ENCODE peak calls at places on chromosome 9, in four cellular contexts. K is HCT116, F is HepG2, W is K562. P is an unnamed sample.
A peak's percentile ranks its signal among the peaks of the same experiment; 100 is the strongest.

GRCh38 chr9:29449294-29449693 is 1876.0 kb upstream of the C9orf72 start:
- DNase-seq in K (no peak), F (no peak), W (no peak), P (no peak)

GRCh38 chr9:27154923-27155322 is 45.9 kb downstream of the TEK start:
- DNase-seq in K (no peak), F (no peak), W (no peak), P (no peak)

GRCh38 chr9:3929345-3930150 is 370.3 kb downstream of the GLIS3 start:
- DNase-seq in K (no peak), F (no peak), W (no peak), P (no peak)

GRCh38 chr9:129868033-129868395 is 32.8 kb downstream of the USP20 start:
- DNase-seq in K (no peak), F (no peak), W (no peak), P (no peak)

GRCh38 chr9:80012557-80013330 is 441.0 kb downstream of the TLE4 start:
- DNase-seq in K (no peak), F (no peak), W (no peak), P (no peak)

GRCh38 chr9:17018001-17018491 is 116.8 kb upstream of the CNTLN start:
- DNase-seq in K (no peak), F (no peak), W (no peak), P (no peak)

GRCh38 chr9:126781717-126782388 is 23.0 kb upstream of the ZBTB43 start:
- DNase-seq in K (peak; percentile 68), F (peak; percentile 63), W (peak; percentile 93), P (peak; percentile 89)

GRCh38 chr9:272251-273213 is 57.9 kb downstream of the DOCK8 start:
- DNase-seq in K (no peak), F (no peak), W (peak; percentile 26), P (no peak)

GRCh38 chr9:6896562-6896961 is 138.8 kb downstream of the KDM4C start:
- DNase-seq in K (no peak), F (peak; percentile 78), W (peak; percentile 57), P (no peak)

GRCh38 chr9:33721674-33722358 is 73.5 kb upstream of the PRSS3 start:
- DNase-seq in K (peak; percentile 81), F (peak; percentile 67), W (peak; percentile 56), P (peak; percentile 86)

GRCh38 chr9:126939821-126940221 is 25.2 kb downstream of the RALGPS1 start:
- DNase-seq in K (no peak), F (peak; percentile 84), W (peak; percentile 18), P (no peak)

GRCh38 chr9:4315582-4316215 is 15.8 kb upstream of the GLIS3 start:
- DNase-seq in K (peak; percentile 71), F (peak; percentile 43), W (peak; percentile 53), P (peak; percentile 85)

GRCh38 chr9:95626885-95627558 is 110.3 kb upstream of the PTCH1 start:
- DNase-seq in K (no peak), F (no peak), W (no peak), P (no peak)

GRCh38 chr9:88672874-88673695 is 138.1 kb downstream of the NXNL2 start:
- DNase-seq in K (no peak), F (peak; percentile 27), W (no peak), P (no peak)

GRCh38 chr9:127130661-127131538 is 8.5 kb upstream of the ANGPTL2 start:
- DNase-seq in K (no peak), F (peak; percentile 40), W (no peak), P (no peak)

GRCh38 chr9:9892217-9892616 is 720.6 kb downstream of the PTPRD start:
- DNase-seq in K (no peak), F (no peak), W (no peak), P (no peak)

GRCh38 chr9:22119537-22120167 is 110.5 kb upstream of the CDKN2B start:
- DNase-seq in K (no peak), F (peak; percentile 21), W (no peak), P (no peak)

GRCh38 chr9:131755541-131756198 is 15.8 kb upstream of the RAPGEF1 start:
- DNase-seq in K (peak; percentile 75), F (peak; percentile 74), W (peak; percentile 65), P (peak; percentile 81)

GRCh38 chr9:118961857-118962256 is 407.4 kb downstream of the BRINP1 start:
- DNase-seq in K (no peak), F (no peak), W (no peak), P (peak; percentile 48)

GRCh38 chr9:9914174-9914573 is 698.6 kb downstream of the PTPRD start:
- DNase-seq in K (no peak), F (peak; percentile 13), W (no peak), P (no peak)

GRCh38 chr9:70411141-70411929 is 3.1 kb downstream of the KLF9 start:
- DNase-seq in K (no peak), F (peak; percentile 9), W (peak; percentile 19), P (no peak)

GRCh38 chr9:78278177-78278777 is 18.6 kb upstream of the PSAT1 start:
- DNase-seq in K (no peak), F (peak; percentile 71), W (no peak), P (no peak)

GRCh38 chr9:81492710-81493447 is 196.5 kb downstream of the TLE1 start:
- DNase-seq in K (no peak), F (peak; percentile 8), W (no peak), P (no peak)

GRCh38 chr9:78131969-78132687 is 100.5 kb upstream of the GNAQ start:
- DNase-seq in K (no peak), F (no peak), W (no peak), P (no peak)

GRCh38 chr9:101443358-101443757 is 7.8 kb upstream of the ALDOB start:
- DNase-seq in K (no peak), F (no peak), W (no peak), P (no peak)

GRCh38 chr9:127634698-127635097 is 22.6 kb downstream of the STXBP1 start:
- DNase-seq in K (peak; percentile 16), F (peak; percentile 36), W (no peak), P (no peak)

GRCh38 chr9:69809304-69809863 is 11.2 kb upstream of the CFAP95 start:
- DNase-seq in K (peak; percentile 7), F (no peak), W (no peak), P (no peak)

GRCh38 chr9:21110708-21111576 is 30.7 kb downstream of the IFNW1 start:
- DNase-seq in K (peak; percentile 70), F (peak; percentile 61), W (no peak), P (peak; percentile 74)

GRCh38 chr9:124030969-124031451 is 19.4 kb downstream of the LHX2 start:
- DNase-seq in K (no peak), F (no peak), W (no peak), P (no peak)

GRCh38 chr9:98977246-98977681 is 33.6 kb downstream of the COL15A1 start:
- DNase-seq in K (no peak), F (no peak), W (no peak), P (no peak)

GRCh38 chr9:73847536-73847935 is 649.6 kb upstream of the RORB start:
- DNase-seq in K (no peak), F (no peak), W (no peak), P (peak; percentile 18)

GRCh38 chr9:5834214-5834613 is 1.3 kb upstream of the ERMP1 start:
- DNase-seq in K (no peak), F (no peak), W (no peak), P (no peak)

GRCh38 chr9:110635589-110635988 is 33.0 kb upstream of the MUSK start:
- DNase-seq in K (no peak), F (no peak), W (no peak), P (no peak)

GRCh38 chr9:134167530-134167931 is 3.2 kb upstream of the RNU6ATAC start:
- DNase-seq in K (no peak), F (no peak), W (no peak), P (no peak)

GRCh38 chr9:19583890-19584289 is 175.1 kb downstream of the ACER2 start:
- DNase-seq in K (no peak), F (no peak), W (no peak), P (no peak)
- TF ChIP-seq ZNF274 in K (no peak), F (no peak), W (no peak), P (no peak)

DNA sequence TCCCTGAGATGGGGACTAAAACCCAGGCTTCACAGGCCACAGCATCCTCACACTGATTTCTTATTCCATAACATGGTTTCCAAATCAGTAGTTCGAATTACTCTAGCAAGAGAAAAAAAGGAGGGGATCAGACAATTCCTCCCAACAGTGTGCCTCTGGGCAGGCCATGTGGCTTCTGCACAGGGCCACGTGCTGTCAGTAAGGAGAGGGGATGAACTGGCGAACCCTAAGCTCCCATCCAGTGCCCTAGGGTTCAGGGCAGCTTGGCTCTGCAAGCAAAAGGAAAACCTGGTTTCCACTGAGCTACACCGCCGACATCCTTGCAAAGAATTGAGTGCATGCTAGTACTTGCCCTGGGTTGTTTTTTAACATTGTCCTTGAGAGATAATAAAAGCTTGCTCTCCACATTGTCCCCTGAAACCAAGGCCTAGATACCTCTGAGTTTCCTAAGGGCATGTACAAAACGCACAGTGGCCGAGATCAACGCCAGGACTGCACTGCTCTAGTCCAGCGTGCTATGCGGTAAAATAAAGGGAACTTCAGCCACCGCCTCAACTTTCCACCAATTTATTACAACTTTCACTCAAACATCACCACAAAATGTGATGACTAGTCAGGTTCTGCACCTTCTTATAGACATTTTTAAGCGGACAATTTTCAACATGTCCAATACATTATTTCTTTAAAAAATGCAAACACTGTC is 4.5 kb downstream of the CAMSAP1 start:
- DNase-seq in K (no peak), F (no peak), W (no peak), P (no peak)
- H3K9ac ChIP-seq in K (no peak overlapping the region), F (no peak overlapping the region), W (no peak overlapping the region), P (no peak overlapping the region)

GRCh38 chr9:120286530-120286929 is 293.4 kb downstream of the CDK5RAP2 start:
- DNase-seq in K (no peak), F (no peak), W (no peak), P (no peak)
- TF ChIP-seq ZNF274 in K (no peak), F (no peak), W (no peak), P (no peak)

GRCh38 chr9:112173489-112174222 is 1.4 kb downstream of the SUSD1 start:
- DNase-seq in K (no peak), F (no peak), W (no peak), P (no peak)
- H3K9ac ChIP-seq in K (peak overlapping the region; percentile 64), F (peak overlapping the region; percentile 80), W (peak overlapping the region; percentile 93), P (no peak overlapping the region)

GRCh38 chr9:114139061-114139460 is 16.3 kb upstream of the COL27A1 start:
- DNase-seq in K (no peak), F (no peak), W (no peak), P (no peak)
- TF ChIP-seq ZNF274 in K (no peak), F (no peak), W (no peak), P (no peak)

GRCh38 chr9:35812025-35812602 is at the start of gene SPAG8:
- DNase-seq in K (peak; percentile 38), F (peak; percentile 93), W (peak; percentile 76), P (peak; percentile 95)
- H3K9ac ChIP-seq in K (no peak within 1 kb of the TSS), F (peak within 1 kb of the TSS; percentile 66), W (peak within 1 kb of the TSS; percentile 26), P (peak within 1 kb of the TSS; percentile 44)

DNA sequence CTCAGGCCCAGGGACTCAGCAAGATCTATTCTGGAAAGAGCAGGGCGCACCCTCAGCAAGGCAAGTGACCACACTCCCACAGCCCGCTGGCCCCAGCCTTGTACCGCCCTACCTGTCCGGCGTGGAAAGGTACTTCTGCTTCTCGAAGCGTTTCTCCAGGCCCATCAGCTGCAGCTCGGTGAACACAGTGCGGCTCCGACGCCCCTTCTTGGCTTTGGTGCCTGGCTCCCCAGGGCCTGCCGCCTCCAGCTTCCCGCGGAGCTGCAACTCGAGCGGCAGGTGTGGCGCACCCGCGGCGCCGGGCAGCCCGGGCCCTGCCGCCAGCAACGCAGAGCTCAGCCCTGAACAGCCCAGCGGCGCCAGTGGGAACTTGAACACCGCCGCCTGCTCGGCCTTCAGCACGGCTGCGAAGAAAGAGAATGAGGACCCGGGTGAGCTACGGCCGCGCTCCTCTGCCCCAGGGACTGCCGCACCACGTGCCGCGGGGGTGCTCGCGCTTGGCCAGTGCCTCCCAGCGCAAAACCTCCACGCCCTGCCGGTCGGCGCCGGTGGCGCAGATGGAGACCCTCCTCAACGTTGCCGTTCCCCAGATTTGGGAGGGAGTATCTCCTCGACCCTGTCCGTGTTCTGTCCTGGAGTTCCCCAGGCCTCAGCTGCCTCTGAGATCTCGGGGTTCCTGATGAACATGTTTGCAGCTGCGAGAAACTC is 2.2 kb downstream of the BARX1 start:
- DNase-seq in K (no peak), F (no peak), W (no peak), P (no peak)
- TF ChIP-seq ZNF274 in K (no peak), F (no peak), W (no peak), P (no peak)

P was measured in NT2/D1.